ENCODE peak calls at places on chromosome 15, in four cellular contexts. One of them, this sample, is unnamed.

GRCh38 chr15:89051875-89052274 is 36.4 kb upstream of the ABHD2 start:
- DNase-seq in heart right ventricle: no peak
- DNase-seq in OCI-M1: no peak
- DNase-seq in AG09309: peak
- DNase-seq in this sample: no peak

GRCh38 chr15:56390739-56391267 is 25.6 kb downstream of the TEX9 start:
- DNase-seq in heart right ventricle: no peak
- DNase-seq in OCI-M1: peak
- DNase-seq in AG09309: no peak
- DNase-seq in this sample: no peak

GRCh38 chr15:35252351-35252865 is 167.3 kb upstream of the NANOGP8 start:
- DNase-seq in heart right ventricle: no peak
- DNase-seq in OCI-M1: no peak
- DNase-seq in AG09309: no peak
- DNase-seq in this sample: no peak

GRCh38 chr15:47820047-47820779 is 102.9 kb downstream of the SEMA6D start:
- DNase-seq in heart right ventricle: no peak
- DNase-seq in OCI-M1: no peak
- DNase-seq in AG09309: no peak
- DNase-seq in this sample: no peak

GRCh38 chr15:90981681-90982080 is 12.7 kb downstream of the PRC1 start:
- DNase-seq in heart right ventricle: no peak
- DNase-seq in OCI-M1: no peak
- DNase-seq in AG09309: no peak
- DNase-seq in this sample: no peak

GRCh38 chr15:30984118-30984517 is 7.3 kb downstream of the MTMR10 start:
- DNase-seq in heart right ventricle: no peak
- DNase-seq in OCI-M1: no peak
- DNase-seq in AG09309: no peak
- DNase-seq in this sample: no peak

GRCh38 chr15:75721923-75722870 is 9.5 kb upstream of the CSPG4 start:
- DNase-seq in heart right ventricle: no peak
- DNase-seq in OCI-M1: no peak
- DNase-seq in AG09309: no peak
- DNase-seq in this sample: no peak

GRCh38 chr15:79091204-79091867 is 756 bp upstream of the RASGRF1 start:
- DNase-seq in heart right ventricle: no peak
- DNase-seq in OCI-M1: no peak
- DNase-seq in AG09309: no peak
- DNase-seq in this sample: peak

GRCh38 chr15:49229922-49230321 is 59.9 kb downstream of the GALK2 start:
- DNase-seq in heart right ventricle: no peak
- DNase-seq in OCI-M1: no peak
- DNase-seq in AG09309: no peak
- DNase-seq in this sample: no peak

GRCh38 chr15:33706173-33706572 is 262.1 kb upstream of the CHRM5 start:
- DNase-seq in heart right ventricle: no peak
- DNase-seq in OCI-M1: no peak
- DNase-seq in AG09309: no peak
- DNase-seq in this sample: no peak

GRCh38 chr15:64991536-64992135 is 1.9 kb upstream of the SPG21 start:
- DNase-seq in heart right ventricle: no peak
- DNase-seq in OCI-M1: no peak
- DNase-seq in AG09309: no peak
- DNase-seq in this sample: no peak

GRCh38 chr15:93179072-93179471 is 90.1 kb upstream of the RGMA start:
- DNase-seq in heart right ventricle: peak
- DNase-seq in OCI-M1: peak
- DNase-seq in AG09309: no peak
- DNase-seq in this sample: no peak

GRCh38 chr15:88529021-88529630 is 17.4 kb downstream of the DET1 start:
- DNase-seq in heart right ventricle: no peak
- DNase-seq in OCI-M1: no peak
- DNase-seq in AG09309: peak
- DNase-seq in this sample: no peak

GRCh38 chr15:71806452-71806931 is 3.9 kb upstream of the NR2E3 start:
- DNase-seq in heart right ventricle: no peak
- DNase-seq in OCI-M1: peak
- DNase-seq in AG09309: no peak
- DNase-seq in this sample: no peak

GRCh38 chr15:48861813-48862431 is 16.0 kb upstream of the EID1 start:
- DNase-seq in heart right ventricle: no peak
- DNase-seq in OCI-M1: peak
- DNase-seq in AG09309: peak
- DNase-seq in this sample: no peak

GRCh38 chr15:70210538-70210937 is 112.8 kb upstream of the TLE3 start:
- DNase-seq in heart right ventricle: no peak
- DNase-seq in OCI-M1: no peak
- DNase-seq in AG09309: no peak
- DNase-seq in this sample: no peak

GRCh38 chr15:44246521-44247268 is 41.8 kb upstream of the GOLM2 start:
- DNase-seq in heart right ventricle: no peak
- DNase-seq in OCI-M1: no peak
- DNase-seq in AG09309: no peak
- DNase-seq in this sample: no peak

GRCh38 chr15:73273181-73274002 is 95.4 kb downstream of the HCN4 start:
- DNase-seq in heart right ventricle: no peak
- DNase-seq in OCI-M1: peak
- DNase-seq in AG09309: peak
- DNase-seq in this sample: no peak

GRCh38 chr15:74917676-74918075 is 11.0 kb upstream of the FAM219B start:
- DNase-seq in heart right ventricle: no peak
- DNase-seq in OCI-M1: no peak
- DNase-seq in AG09309: no peak
- DNase-seq in this sample: no peak

GRCh38 chr15:25362545-25362944 is 76.3 kb downstream of the UBE3A start:
- DNase-seq in heart right ventricle: no peak
- DNase-seq in OCI-M1: no peak
- DNase-seq in AG09309: no peak
- DNase-seq in this sample: no peak

GRCh38 chr15:99720533-99720932 is 12.7 kb downstream of the LYSMD4 start:
- DNase-seq in heart right ventricle: no peak
- DNase-seq in OCI-M1: no peak
- DNase-seq in AG09309: no peak
- DNase-seq in this sample: peak

GRCh38 chr15:80434926-80435720 is 30.9 kb downstream of the ARNT2 start:
- DNase-seq in heart right ventricle: no peak
- DNase-seq in OCI-M1: no peak
- DNase-seq in AG09309: no peak
- DNase-seq in this sample: peak

GRCh38 chr15:66155065-66155464 is 98.5 kb downstream of the MEGF11 start:
- DNase-seq in heart right ventricle: no peak
- DNase-seq in OCI-M1: no peak
- DNase-seq in AG09309: no peak
- DNase-seq in this sample: no peak

GRCh38 chr15:40525855-40526254 is 39.0 kb downstream of the CCDC32 start:
- DNase-seq in heart right ventricle: no peak
- DNase-seq in OCI-M1: no peak
- DNase-seq in AG09309: no peak
- DNase-seq in this sample: no peak

GRCh38 chr15:64985382-64986033 is 4.2 kb downstream of the SPG21 start:
- DNase-seq in heart right ventricle: no peak
- DNase-seq in OCI-M1: no peak
- DNase-seq in AG09309: no peak
- DNase-seq in this sample: no peak

GRCh38 chr15:38646716-38647115 is 82.1 kb upstream of the RASGRP1 start:
- DNase-seq in heart right ventricle: no peak
- DNase-seq in OCI-M1: no peak
- DNase-seq in AG09309: no peak
- DNase-seq in this sample: no peak

GRCh38 chr15:48393650-48394049 is 62.4 kb downstream of the DUT start:
- DNase-seq in heart right ventricle: no peak
- DNase-seq in OCI-M1: no peak
- DNase-seq in AG09309: no peak
- DNase-seq in this sample: peak